ENCODE peak calls at places on chromosomes 1 and 21, in four cellular contexts. One of them, this sample, is unnamed.
A peak's percentile ranks its signal among the peaks of the same experiment; 100 is the strongest.

GRCh38 chr1:106290805-106291537 is 765.5 kb upstream of the PRMT6 start:
- DNase-seq in K562: no peak
- DNase-seq in GM12891: no peak
- DNase-seq in spleen: no peak
- DNase-seq in this sample: no peak

GRCh38 chr1:5820026-5820421 is 172.2 kb downstream of the NPHP4 start:
- DNase-seq in K562: no peak
- DNase-seq in GM12891: no peak
- DNase-seq in spleen: no peak
- DNase-seq in this sample: no peak

GRCh38 chr1:241939798-241940197 is 17.8 kb upstream of the BECN2 start:
- DNase-seq in spleen: no peak
- DNase-seq in GM12891: no peak
- DNase-seq in K562: no peak
- DNase-seq in this sample: no peak

GRCh38 chr1:168019407-168019806 is 82.5 kb upstream of the MPC2 start:
- DNase-seq in spleen: no peak
- DNase-seq in GM12891: no peak
- DNase-seq in K562: no peak
- DNase-seq in this sample: no peak

GRCh38 chr1:11456970-11457369 is 22.0 kb upstream of the DISP3 start:
- DNase-seq in K562: no peak
- DNase-seq in GM12891: no peak
- DNase-seq in spleen: no peak
- DNase-seq in this sample: no peak

GRCh38 chr1:15049067-15049466 is 104.5 kb upstream of the TMEM51 start:
- DNase-seq in K562: no peak
- DNase-seq in spleen: no peak
- DNase-seq in GM12891: no peak
- DNase-seq in this sample: no peak

GRCh38 chr1:39737546-39738169 is 1.0 kb upstream of the PPIE start:
- DNase-seq in K562: no peak
- DNase-seq in GM12891: no peak
- DNase-seq in spleen: no peak
- DNase-seq in this sample: no peak

GRCh38 chr1:71918630-71919029 is 363.7 kb downstream of the NEGR1 start:
- DNase-seq in spleen: no peak
- DNase-seq in GM12891: no peak
- DNase-seq in K562: no peak
- DNase-seq in this sample: no peak

GRCh38 chr1:2596530-2597333 is 10.2 kb downstream of the PRXL2B start:
- DNase-seq in K562: no peak
- DNase-seq in spleen: peak; percentile 69
- DNase-seq in GM12891: peak; percentile 10
- DNase-seq in this sample: no peak

GRCh38 chr21:41958886-41959563 is 5.2 kb upstream of the C2CD2 start:
- DNase-seq in spleen: no peak
- DNase-seq in K562: no peak
- DNase-seq in GM12891: no peak
- DNase-seq in this sample: no peak

GRCh38 chr1:78136672-78137071 is 90.9 kb downstream of the GIPC2 start:
- DNase-seq in spleen: no peak
- DNase-seq in GM12891: no peak
- DNase-seq in K562: no peak
- DNase-seq in this sample: no peak

GRCh38 chr1:28776341-28776740 is 35.6 kb upstream of the OPRD1 start:
- DNase-seq in spleen: peak; percentile 29
- DNase-seq in GM12891: no peak
- DNase-seq in K562: no peak
- DNase-seq in this sample: no peak

GRCh38 chr1:205284420-205285144 is 37.0 kb downstream of the NUAK2 start:
- DNase-seq in K562: peak; percentile 92
- DNase-seq in GM12891: peak; percentile 39
- DNase-seq in spleen: peak; percentile 98
- DNase-seq in this sample: peak; percentile 72

GRCh38 chr1:234163267-234163919 is 209.9 kb upstream of the COA6 start:
- DNase-seq in GM12891: no peak
- DNase-seq in K562: no peak
- DNase-seq in spleen: no peak
- DNase-seq in this sample: no peak

GRCh38 chr1:234168061-234168724 is 205.1 kb upstream of the COA6 start:
- DNase-seq in K562: no peak
- DNase-seq in spleen: no peak
- DNase-seq in GM12891: no peak
- DNase-seq in this sample: no peak

GRCh38 chr1:234169161-234169849 is 204.0 kb upstream of the COA6 start:
- DNase-seq in K562: no peak
- DNase-seq in GM12891: no peak
- DNase-seq in spleen: no peak
- DNase-seq in this sample: no peak

GRCh38 chr1:234162661-234163060 is 210.6 kb upstream of the COA6 start:
- DNase-seq in K562: no peak
- DNase-seq in spleen: no peak
- DNase-seq in GM12891: no peak
- DNase-seq in this sample: no peak

GRCh38 chr1:234164098-234164709 is 209.1 kb upstream of the COA6 start:
- DNase-seq in GM12891: no peak
- DNase-seq in spleen: no peak
- DNase-seq in K562: no peak
- DNase-seq in this sample: no peak
- TF ChIP-seq POLR2AphosphoS5 in GM12891: no peak
- TF ChIP-seq POLR2AphosphoS5 in spleen: no peak
- TF ChIP-seq POLR2AphosphoS5 in K562: no peak
- TF ChIP-seq POLR2AphosphoS5 in this sample: no peak

DNA sequence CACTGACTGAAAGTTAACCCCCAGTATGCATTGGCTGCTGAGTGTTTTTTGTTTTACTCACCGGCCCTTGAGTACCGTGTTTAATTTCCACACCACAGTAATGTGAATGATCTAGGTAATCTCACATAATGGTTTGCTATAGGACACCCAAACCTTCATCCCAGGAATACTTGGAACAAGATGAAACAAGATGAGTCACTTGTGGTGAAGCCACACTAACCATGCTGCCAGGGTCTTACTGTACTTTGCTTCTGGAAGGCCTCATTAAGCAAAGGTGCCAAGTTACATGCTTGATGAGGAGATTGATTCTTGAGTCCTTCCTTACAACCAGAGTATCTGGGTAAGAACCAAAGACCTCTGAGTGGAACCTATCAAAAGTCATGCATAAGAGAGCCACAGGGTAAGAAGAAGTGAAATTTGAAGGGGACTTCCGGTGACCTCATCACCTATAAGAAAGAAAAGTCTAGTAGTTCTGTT is 163.3 kb downstream of the NRIP1 start:
- DNase-seq in K562: no peak
- DNase-seq in GM12891: no peak
- DNase-seq in spleen: no peak
- DNase-seq in this sample: no peak
- TF ChIP-seq POLR2AphosphoS5 in K562: no peak
- TF ChIP-seq POLR2AphosphoS5 in GM12891: no peak
- TF ChIP-seq POLR2AphosphoS5 in spleen: no peak
- TF ChIP-seq POLR2AphosphoS5 in this sample: no peak

DNA sequence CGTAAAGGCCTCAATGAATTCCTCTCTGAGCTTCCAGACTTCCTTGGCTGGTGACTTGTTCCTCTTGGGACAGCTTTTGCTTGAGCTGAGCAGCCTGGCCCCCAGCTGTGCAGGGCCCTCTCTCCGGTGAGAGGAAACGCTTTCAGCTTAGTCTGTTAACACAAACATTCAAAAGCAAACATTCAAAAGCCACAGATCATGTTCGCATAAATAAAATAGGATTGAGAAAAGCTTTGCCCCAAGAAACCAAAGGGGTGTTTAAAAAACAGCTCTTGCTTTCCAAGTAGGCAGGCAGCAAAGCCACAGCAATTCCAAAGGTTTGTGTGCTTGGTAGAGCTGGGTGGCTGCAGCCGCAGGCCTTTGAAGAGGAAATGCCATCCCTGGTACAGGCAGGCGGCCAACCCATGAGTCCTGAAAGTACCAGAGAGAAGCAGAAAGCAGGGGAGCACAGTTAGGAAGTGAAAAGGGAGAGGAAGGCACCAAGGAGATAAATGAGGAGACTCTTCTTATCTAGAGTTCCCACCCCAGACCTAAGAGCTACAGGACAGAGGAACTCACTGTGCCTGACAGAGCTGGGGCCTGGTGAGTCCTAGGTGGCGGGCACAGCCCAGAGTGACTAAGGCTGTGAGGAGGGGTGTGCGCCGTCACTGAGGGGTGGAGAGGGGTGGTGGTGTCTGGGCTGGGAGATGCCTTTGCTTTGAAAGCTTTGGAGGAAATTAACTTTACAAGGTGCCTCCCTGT is 48.4 kb downstream of the CCN1 start:
- DNase-seq in K562: peak; percentile 21
- DNase-seq in GM12891: no peak
- DNase-seq in spleen: no peak
- DNase-seq in this sample: peak; percentile 78
- TF ChIP-seq POLR2AphosphoS5 in K562: no peak
- TF ChIP-seq POLR2AphosphoS5 in GM12891: no peak
- TF ChIP-seq POLR2AphosphoS5 in spleen: no peak
- TF ChIP-seq POLR2AphosphoS5 in this sample: no peak

GRCh38 chr1:206514821-206515387 is 7.6 kb downstream of the RASSF5 start:
- DNase-seq in GM12891: no peak
- DNase-seq in K562: no peak
- DNase-seq in spleen: no peak
- DNase-seq in this sample: no peak

GRCh38 chr1:206511362-206512064 is 4.2 kb downstream of the RASSF5 start:
- DNase-seq in spleen: peak; percentile 31
- DNase-seq in GM12891: no peak
- DNase-seq in K562: no peak
- DNase-seq in this sample: no peak

GRCh38 chr1:206512521-206513180 is 5.3 kb downstream of the RASSF5 start:
- DNase-seq in K562: no peak
- DNase-seq in GM12891: no peak
- DNase-seq in spleen: peak; percentile 53
- DNase-seq in this sample: no peak

GRCh38 chr1:206510371-206510770 is 3.0 kb downstream of the RASSF5 start:
- DNase-seq in K562: no peak
- DNase-seq in GM12891: no peak
- DNase-seq in spleen: no peak
- DNase-seq in this sample: no peak

DNA sequence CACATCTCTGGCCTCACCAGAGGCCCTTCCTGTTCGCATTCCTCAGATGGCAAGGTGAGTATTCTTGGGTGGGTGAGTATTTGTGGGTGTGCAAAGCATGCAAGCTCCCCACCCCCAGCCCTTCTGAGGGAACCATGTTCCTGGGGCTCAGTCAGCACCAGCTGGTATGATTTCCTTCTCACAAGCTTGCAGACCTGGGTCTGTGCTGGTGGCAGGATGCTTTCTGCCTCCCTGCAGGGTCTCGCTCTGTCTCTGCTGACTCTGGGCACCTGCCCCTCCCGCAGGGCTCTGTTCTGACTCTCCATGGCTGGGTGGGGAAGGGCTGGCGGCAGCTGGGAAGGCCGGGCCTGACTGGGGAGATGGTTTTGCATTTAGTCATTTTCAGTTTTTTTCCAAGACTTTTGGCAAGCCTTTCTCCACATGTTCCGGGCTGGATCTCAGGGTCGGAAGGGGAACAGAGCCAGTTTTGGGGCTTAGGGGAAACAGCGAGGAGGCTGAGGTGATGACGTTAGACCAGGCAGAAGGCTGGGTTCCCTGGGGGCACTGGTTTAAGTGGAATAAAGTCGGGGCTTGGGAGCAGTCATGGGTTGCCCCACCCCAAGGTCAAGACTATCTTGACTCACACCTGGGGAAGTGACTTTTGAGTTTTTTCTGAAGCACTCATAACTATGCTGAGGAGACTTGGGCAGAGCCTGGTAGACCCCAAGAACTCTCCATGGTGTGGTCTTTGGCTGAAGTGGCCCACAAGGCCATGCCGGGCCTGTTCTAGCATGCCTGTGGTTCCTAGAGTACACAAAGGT is 6.2 kb downstream of the RASSF5 start:
- DNase-seq in GM12891: no peak
- DNase-seq in spleen: peak; percentile 57
- DNase-seq in K562: no peak
- DNase-seq in this sample: no peak
- TF ChIP-seq POLR2AphosphoS5 in GM12891: no peak
- TF ChIP-seq POLR2AphosphoS5 in spleen: peak; percentile 34
- TF ChIP-seq POLR2AphosphoS5 in K562: no peak
- TF ChIP-seq POLR2AphosphoS5 in this sample: no peak

GRCh38 chr1:237237721-237238120 is 195.7 kb downstream of the RYR2 start:
- DNase-seq in GM12891: no peak
- DNase-seq in spleen: no peak
- DNase-seq in K562: no peak
- DNase-seq in this sample: no peak
- TF ChIP-seq POLR2AphosphoS5 in GM12891: no peak
- TF ChIP-seq POLR2AphosphoS5 in spleen: no peak
- TF ChIP-seq POLR2AphosphoS5 in K562: no peak
- TF ChIP-seq POLR2AphosphoS5 in this sample: no peak

This sample was measured in stomach.